ENCODE peak calls at places on chromosomes 7 and 10, in four cellular contexts. X is heart left ventricle, C is right atrium auricular region, D is HepG2. Z is an unnamed sample.

GRCh38 chr10:99555371-99556224 is 22.9 kb downstream of the NKX2-3 start:
- DNase-seq in D (no peak), C (no peak), X (no peak), Z (no peak)

GRCh38 chr10:65818990-65819389 is 1106.8 kb upstream of the LRRTM3 start:
- DNase-seq in X (no peak), C (no peak), D (no peak), Z (no peak)

GRCh38 chr7:25716421-25716820 is 435.6 kb upstream of the NFE2L3 start:
- DNase-seq in X (no peak), C (no peak), D (no peak), Z (no peak)

GRCh38 chr10:75250934-75251333 is 15.2 kb upstream of the COMTD1 start:
- DNase-seq in X (no peak), D (no peak), C (no peak), Z (no peak)

GRCh38 chr7:105707967-105708580 is 126.8 kb upstream of the EFCAB10 start:
- DNase-seq in X (no peak), D (no peak), C (no peak), Z (no peak)

GRCh38 chr10:124917168-124917938 is 24.6 kb upstream of the ZRANB1 start:
- DNase-seq in X (no peak), C (no peak), D (peak; percentile 39), Z (peak; percentile 56)

GRCh38 chr7:2044311-2044882 is 188.3 kb downstream of the MAD1L1 start:
- DNase-seq in D (no peak), C (no peak), X (peak; percentile 12), Z (peak; percentile 31)

GRCh38 chr7:39948375-39948774 is 1.7 kb upstream of the CDK13 start:
- DNase-seq in D (no peak), X (no peak), C (no peak), Z (no peak)

GRCh38 chr10:69807696-69808095 is 6.0 kb downstream of the COL13A1 start:
- DNase-seq in X (no peak), C (no peak), D (no peak), Z (no peak)

GRCh38 chr10:70761031-70761601 is 24.1 kb downstream of the TBATA start:
- DNase-seq in C (no peak), X (peak; percentile 37), D (no peak), Z (peak; percentile 41)

GRCh38 chr7:101374990-101375389 is 12.3 kb downstream of the COL26A1 start:
- DNase-seq in X (no peak), C (no peak), D (no peak), Z (no peak)

GRCh38 chr10:33113111-33113856 is 155.3 kb upstream of the ITGB1 start:
- DNase-seq in C (no peak), X (no peak), D (no peak), Z (no peak)

GRCh38 chr7:47576909-47577255 is 5.0 kb downstream of the TNS3 start:
- DNase-seq in C (no peak), D (no peak), X (no peak), Z (peak; percentile 61)

GRCh38 chr10:12241810-12242529 is 46.0 kb downstream of the CDC123 start:
- DNase-seq in C (peak; percentile 69), D (no peak), X (no peak), Z (no peak)

GRCh38 chr10:54906940-54907339 is 105.9 kb upstream of the PCDH15 start:
- DNase-seq in C (no peak), X (no peak), D (no peak), Z (no peak)

GRCh38 chr7:74288034-74288881 is 949 bp upstream of the CLIP2 start:
- DNase-seq in D (no peak), X (no peak), C (no peak), Z (no peak)

GRCh38 chr10:79093658-79094411 is 25.1 kb downstream of the ZMIZ1 start:
- DNase-seq in X (no peak), D (peak; percentile 97), C (peak; percentile 91), Z (peak; percentile 74)

GRCh38 chr7:149879801-149880738 is 6.3 kb downstream of the ATP6V0E2 start:
- DNase-seq in C (no peak), D (no peak), X (no peak), Z (no peak)

GRCh38 chr7:85396676-85397075 is 209.8 kb upstream of the SEMA3D start:
- DNase-seq in X (no peak), C (no peak), D (no peak), Z (no peak)

GRCh38 chr7:85392789-85393188 is 205.9 kb upstream of the SEMA3D start:
- DNase-seq in D (no peak), X (no peak), C (no peak), Z (no peak)
- TF ChIP-seq CTCF in D (no peak), X (no peak), C (no peak), Z (no peak)

DNA sequence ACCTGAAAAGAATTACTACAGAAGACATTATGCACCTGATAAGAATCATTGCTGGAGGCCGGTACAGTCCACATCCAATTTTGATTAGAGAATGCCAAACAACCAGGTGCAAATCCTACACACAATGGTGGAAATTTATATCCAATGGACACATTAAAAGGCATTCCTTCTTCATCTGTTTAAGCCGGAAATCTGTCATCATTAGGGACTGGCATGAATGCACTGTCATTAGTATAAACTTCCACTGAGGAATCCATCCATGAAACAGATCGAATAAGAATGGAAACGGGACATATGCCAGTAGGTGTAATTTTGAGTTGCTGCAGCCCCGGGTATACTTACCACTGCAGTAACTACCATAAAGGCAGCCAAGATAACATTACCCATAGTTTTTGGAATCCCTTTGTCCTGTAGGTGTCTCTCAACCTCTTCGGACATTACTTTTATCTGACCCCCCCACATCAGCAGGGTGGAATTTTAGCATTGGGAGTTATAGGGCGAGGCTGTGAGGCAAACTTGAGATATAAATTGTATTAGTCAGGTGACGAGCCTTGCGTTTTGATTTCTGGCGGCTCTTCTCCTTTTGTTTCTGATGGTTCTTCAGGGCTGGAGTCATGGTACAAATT is 36.5 kb upstream of the AKR1C2 start:
- DNase-seq in C (no peak), X (no peak), D (no peak), Z (no peak)
- TF ChIP-seq CTCF in C (no peak), X (no peak), D (peak; percentile 6), Z (no peak)

GRCh38 chr10:100869399-100869798 is 43.4 kb upstream of the SLF2 start:
- DNase-seq in C (no peak), D (no peak), X (no peak), Z (no peak)

GRCh38 chr10:100874702-100875483 is 37.9 kb upstream of the SLF2 start:
- DNase-seq in C (no peak), X (no peak), D (no peak), Z (no peak)

GRCh38 chr10:100873825-100874326 is 38.9 kb upstream of the SLF2 start:
- DNase-seq in C (no peak), D (no peak), X (no peak), Z (no peak)

GRCh38 chr10:100873081-100873824 is 39.5 kb upstream of the SLF2 start:
- DNase-seq in X (no peak), D (no peak), C (no peak), Z (no peak)

DNA sequence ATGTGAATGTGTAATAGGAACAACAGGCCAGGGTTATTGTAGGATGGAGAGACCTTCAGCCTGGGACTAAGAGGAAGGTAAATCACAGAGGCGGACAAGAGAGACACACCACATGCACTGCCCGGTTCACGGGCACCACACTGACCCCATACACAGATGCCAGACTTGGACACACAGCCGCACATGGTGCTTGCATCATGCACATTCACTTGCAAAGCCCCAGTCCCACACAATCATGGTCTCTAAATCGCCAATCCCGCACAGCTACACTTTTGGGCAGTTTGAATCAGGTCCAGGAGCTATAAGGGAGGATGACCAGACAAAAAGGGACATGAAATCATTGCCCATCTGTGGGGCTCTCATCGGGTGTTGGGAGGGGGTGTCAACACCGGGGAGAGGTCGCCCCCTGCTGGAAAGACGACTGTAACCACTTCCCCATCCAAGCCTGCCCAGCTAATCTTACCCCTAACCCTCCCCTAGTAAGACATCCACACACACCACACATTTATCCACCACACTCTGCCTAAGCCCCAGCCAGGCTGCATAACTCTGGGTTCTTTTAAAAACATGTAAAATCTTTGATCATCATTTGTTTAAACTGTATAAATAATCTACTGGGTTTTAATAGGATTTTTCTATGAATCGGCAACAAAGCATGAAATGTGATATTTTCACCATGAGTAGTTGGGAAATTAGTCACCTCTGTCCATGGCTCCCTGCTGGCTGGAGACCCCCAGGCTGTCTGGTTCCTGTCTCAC is 40.5 kb upstream of the SLF2 start:
- DNase-seq in C (no peak), X (no peak), D (no peak), Z (no peak)
- TF ChIP-seq CTCF in C (no peak), X (peak; percentile 29), D (peak; percentile 84), Z (peak; percentile 33)

GRCh38 chr10:80165173-80165572 is 32.6 kb downstream of the PLAC9 start:
- DNase-seq in X (no peak), C (no peak), D (no peak), Z (no peak)
- TF ChIP-seq CTCF in X (no peak), C (no peak), D (no peak), Z (no peak)

Z was measured in lower lobe of right lung.